ENCODE peak calls at places on chromosomes 12 and 14, in four cellular contexts. One of them, this sample, is unnamed.

GRCh38 chr14:23665302-23666016 is 29.3 kb downstream of the DHRS2 start:
- DNase-seq in NB4: no peak
- DNase-seq in CD8-positive, alpha-beta T cell: peak; percentile 13
- DNase-seq in lung: no peak
- DNase-seq in this sample: no peak

GRCh38 chr12:30152705-30153104 is 369.0 kb upstream of the TMTC1 start:
- DNase-seq in NB4: no peak
- DNase-seq in CD8-positive, alpha-beta T cell: no peak
- DNase-seq in lung: no peak
- DNase-seq in this sample: no peak

GRCh38 chr12:104863549-104863948 is 94.5 kb downstream of the SLC41A2 start:
- DNase-seq in NB4: no peak
- DNase-seq in CD8-positive, alpha-beta T cell: no peak
- DNase-seq in lung: no peak
- DNase-seq in this sample: no peak

GRCh38 chr12:107402041-107403022 is 283.3 kb upstream of the PWP1 start:
- DNase-seq in NB4: peak; percentile 71
- DNase-seq in CD8-positive, alpha-beta T cell: peak; percentile 70
- DNase-seq in lung: peak; percentile 30
- DNase-seq in this sample: peak; percentile 32

GRCh38 chr14:101843665-101844064 is 82.2 kb downstream of the PPP2R5C start:
- DNase-seq in NB4: peak; percentile 56
- DNase-seq in CD8-positive, alpha-beta T cell: peak; percentile 63
- DNase-seq in lung: no peak
- DNase-seq in this sample: peak; percentile 63

GRCh38 chr14:59484611-59485174 is 376 bp downstream of the JKAMP start:
- DNase-seq in NB4: no peak
- DNase-seq in CD8-positive, alpha-beta T cell: no peak
- DNase-seq in lung: no peak
- DNase-seq in this sample: no peak

GRCh38 chr14:95023115-95023514 is 134.2 kb downstream of the DICER1 start:
- DNase-seq in NB4: no peak
- DNase-seq in CD8-positive, alpha-beta T cell: no peak
- DNase-seq in lung: peak; percentile 6
- DNase-seq in this sample: no peak

GRCh38 chr12:49553512-49554088 is 14.3 kb downstream of the MCRS1 start:
- DNase-seq in NB4: peak; percentile 50
- DNase-seq in CD8-positive, alpha-beta T cell: no peak
- DNase-seq in lung: no peak
- DNase-seq in this sample: no peak

GRCh38 chr12:113676547-113676946 is 204.9 kb upstream of the LHX5 start:
- DNase-seq in NB4: no peak
- DNase-seq in CD8-positive, alpha-beta T cell: no peak
- DNase-seq in lung: no peak
- DNase-seq in this sample: no peak

GRCh38 chr14:29668201-29668600 is 259.4 kb downstream of the PRKD1 start:
- DNase-seq in NB4: no peak
- DNase-seq in CD8-positive, alpha-beta T cell: no peak
- DNase-seq in lung: no peak
- DNase-seq in this sample: no peak

GRCh38 chr14:29168149-29168548 is 401.6 kb downstream of the FOXG1 start:
- DNase-seq in NB4: no peak
- DNase-seq in CD8-positive, alpha-beta T cell: no peak
- DNase-seq in lung: no peak
- DNase-seq in this sample: no peak

GRCh38 chr12:41250748-41251147 is 62.6 kb downstream of the PDZRN4 start:
- DNase-seq in NB4: no peak
- DNase-seq in CD8-positive, alpha-beta T cell: no peak
- DNase-seq in lung: no peak
- DNase-seq in this sample: no peak

GRCh38 chr12:57518176-57518919 is 2.0 kb downstream of the DDIT3 start:
- DNase-seq in NB4: no peak
- DNase-seq in CD8-positive, alpha-beta T cell: no peak
- DNase-seq in lung: no peak
- DNase-seq in this sample: no peak

GRCh38 chr12:122981036-122981471 is 573 bp downstream of the ARL6IP4 start:
- DNase-seq in NB4: peak; percentile 65
- DNase-seq in CD8-positive, alpha-beta T cell: no peak
- DNase-seq in lung: no peak
- DNase-seq in this sample: peak; percentile 25

GRCh38 chr12:108759914-108760313 is 28.6 kb upstream of the CORO1C start:
- DNase-seq in NB4: no peak
- DNase-seq in CD8-positive, alpha-beta T cell: no peak
- DNase-seq in lung: no peak
- DNase-seq in this sample: no peak

GRCh38 chr12:28558232-28558631 is 368.0 kb downstream of the CCDC91 start:
- DNase-seq in NB4: no peak
- DNase-seq in CD8-positive, alpha-beta T cell: no peak
- DNase-seq in lung: no peak
- DNase-seq in this sample: no peak

GRCh38 chr12:114405449-114406271 is at the start of gene TBX5:
- DNase-seq in NB4: no peak
- DNase-seq in CD8-positive, alpha-beta T cell: no peak
- DNase-seq in lung: no peak
- DNase-seq in this sample: no peak

GRCh38 chr14:24095196-24096068 is 1.3 kb downstream of the PCK2 start:
- DNase-seq in NB4: peak; percentile 90
- DNase-seq in CD8-positive, alpha-beta T cell: no peak
- DNase-seq in lung: peak; percentile 65
- DNase-seq in this sample: peak; percentile 63

GRCh38 chr12:130646690-130647089 is 69.4 kb downstream of the RIMBP2 start:
- DNase-seq in NB4: no peak
- DNase-seq in CD8-positive, alpha-beta T cell: no peak
- DNase-seq in lung: no peak
- DNase-seq in this sample: no peak

GRCh38 chr14:53927171-53927570 is 29.5 kb downstream of the BMP4 start:
- DNase-seq in NB4: no peak
- DNase-seq in CD8-positive, alpha-beta T cell: no peak
- DNase-seq in lung: no peak
- DNase-seq in this sample: no peak

DNA sequence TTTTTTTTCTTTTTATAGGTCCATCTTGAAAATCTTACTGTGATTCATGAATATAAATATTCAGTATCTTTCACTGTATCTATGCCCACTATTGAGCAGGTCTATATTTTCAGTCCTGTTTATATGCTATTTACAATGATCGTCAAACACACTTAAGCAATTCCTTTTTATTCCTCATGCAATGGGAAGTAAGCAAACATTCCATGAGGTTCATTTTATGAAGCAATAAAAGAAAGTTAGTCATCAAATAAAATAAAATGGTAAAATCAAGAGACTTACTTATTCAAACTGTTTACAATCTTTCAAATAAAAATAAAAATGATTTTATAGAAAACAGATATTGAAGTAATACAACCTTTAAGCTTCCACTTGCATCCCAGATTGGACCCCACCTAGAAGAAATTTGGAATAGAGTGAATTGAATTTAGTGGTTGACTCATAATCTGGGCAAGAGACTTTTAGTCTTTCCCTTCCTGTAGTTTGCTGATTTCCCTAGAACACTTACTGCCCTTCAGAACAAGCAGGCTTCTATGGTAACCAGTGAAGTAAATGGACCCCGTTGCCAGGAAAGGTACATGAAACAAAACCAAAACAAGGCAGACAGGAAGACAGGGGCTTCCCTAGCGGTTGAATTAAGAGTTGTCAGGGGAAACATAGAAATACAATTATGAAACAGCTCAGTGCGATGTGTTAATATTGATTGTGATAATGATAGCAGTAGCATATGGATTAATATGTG is 241.0 kb upstream of the ATP2B1 start:
- DNase-seq in NB4: no peak
- DNase-seq in CD8-positive, alpha-beta T cell: peak; percentile 56
- DNase-seq in lung: no peak
- DNase-seq in this sample: peak; percentile 20
- H3K4me3 ChIP-seq in NB4: no peak overlapping the region
- H3K4me3 ChIP-seq in CD8-positive, alpha-beta T cell: no peak overlapping the region
- H3K4me3 ChIP-seq in lung: no peak overlapping the region
- H3K4me3 ChIP-seq in this sample: no peak overlapping the region

GRCh38 chr12:52191841-52192791 is at the start of gene KRT80:
- DNase-seq in NB4: peak; percentile 20
- DNase-seq in CD8-positive, alpha-beta T cell: no peak
- DNase-seq in lung: peak; percentile 88
- DNase-seq in this sample: no peak
- H3K4me3 ChIP-seq in NB4: no peak within 1 kb of the TSS
- H3K4me3 ChIP-seq in CD8-positive, alpha-beta T cell: no peak within 1 kb of the TSS
- H3K4me3 ChIP-seq in lung: no peak within 1 kb of the TSS
- H3K4me3 ChIP-seq in this sample: no peak within 1 kb of the TSS

GRCh38 chr14:64986578-64987571 is at the start of gene FNTB:
- DNase-seq in NB4: peak; percentile 97
- DNase-seq in CD8-positive, alpha-beta T cell: peak; percentile 93
- DNase-seq in lung: peak; percentile 96
- DNase-seq in this sample: peak; percentile 92

GRCh38 chr14:64992328-64992885 is 5.7 kb downstream of the FNTB start:
- DNase-seq in NB4: peak; percentile 68
- DNase-seq in CD8-positive, alpha-beta T cell: peak; percentile 11
- DNase-seq in lung: no peak
- DNase-seq in this sample: no peak

GRCh38 chr14:64990939-64991338 is 4.2 kb downstream of the FNTB start:
- DNase-seq in NB4: no peak
- DNase-seq in CD8-positive, alpha-beta T cell: no peak
- DNase-seq in lung: no peak
- DNase-seq in this sample: no peak

GRCh38 chr14:64993263-64993662 is 6.6 kb downstream of the FNTB start:
- DNase-seq in NB4: peak; percentile 75
- DNase-seq in CD8-positive, alpha-beta T cell: no peak
- DNase-seq in lung: no peak
- DNase-seq in this sample: no peak

DNA sequence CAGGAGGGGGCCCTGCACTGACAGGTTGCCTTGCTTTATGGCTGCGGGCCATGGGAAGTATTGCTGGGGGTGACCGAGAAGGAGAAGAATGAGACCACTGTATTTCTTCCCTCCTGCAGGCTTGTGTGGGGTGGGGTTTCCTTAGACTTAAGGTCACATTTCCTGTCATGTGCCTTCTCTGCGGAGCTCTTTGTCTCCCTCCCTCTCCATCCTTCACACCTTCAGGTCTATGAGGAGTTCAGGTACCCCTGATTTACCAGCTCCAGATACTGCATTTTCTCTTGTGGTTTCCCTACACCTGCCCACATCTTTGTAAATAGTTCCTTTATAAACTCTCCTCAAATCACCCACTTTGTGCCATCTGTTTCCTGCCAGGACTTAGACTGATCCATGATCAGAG is 3.6 kb downstream of the FNTB start:
- DNase-seq in NB4: peak; percentile 36
- DNase-seq in CD8-positive, alpha-beta T cell: peak; percentile 52
- DNase-seq in lung: no peak
- DNase-seq in this sample: no peak
- H3K4me3 ChIP-seq in NB4: peak overlapping the region; percentile 91
- H3K4me3 ChIP-seq in CD8-positive, alpha-beta T cell: peak overlapping the region; percentile 36
- H3K4me3 ChIP-seq in lung: no peak overlapping the region
- H3K4me3 ChIP-seq in this sample: no peak overlapping the region

GRCh38 chr14:55131782-55132181 is 2.7 kb downstream of the LGALS3 start:
- DNase-seq in NB4: peak; percentile 64
- DNase-seq in CD8-positive, alpha-beta T cell: no peak
- DNase-seq in lung: no peak
- DNase-seq in this sample: no peak
- H3K4me3 ChIP-seq in NB4: no peak overlapping the region
- H3K4me3 ChIP-seq in CD8-positive, alpha-beta T cell: no peak overlapping the region
- H3K4me3 ChIP-seq in lung: no peak overlapping the region
- H3K4me3 ChIP-seq in this sample: no peak overlapping the region

DNA sequence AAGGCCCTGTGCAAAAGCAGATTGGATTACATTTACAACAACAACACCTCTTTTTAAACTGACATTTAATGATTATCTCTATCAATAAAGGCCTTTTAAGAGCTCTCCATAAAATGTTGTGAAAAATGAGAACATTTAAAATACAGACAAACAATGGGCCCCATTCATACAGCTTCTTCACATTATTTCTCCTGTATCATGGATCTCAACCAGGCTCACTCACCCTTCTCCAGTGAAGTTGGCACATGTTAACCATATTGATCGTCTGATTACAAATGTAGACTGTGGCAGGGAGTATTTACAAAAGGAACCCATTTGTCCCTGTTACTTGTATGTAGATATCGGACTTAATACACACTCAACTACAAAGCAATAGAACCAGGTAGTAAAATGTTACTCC is 220.2 kb upstream of the BTG1 start:
- DNase-seq in NB4: no peak
- DNase-seq in CD8-positive, alpha-beta T cell: no peak
- DNase-seq in lung: no peak
- DNase-seq in this sample: no peak
- H3K4me3 ChIP-seq in NB4: no peak overlapping the region
- H3K4me3 ChIP-seq in CD8-positive, alpha-beta T cell: no peak overlapping the region
- H3K4me3 ChIP-seq in lung: no peak overlapping the region
- H3K4me3 ChIP-seq in this sample: no peak overlapping the region

GRCh38 chr12:21675641-21676040 is 18.0 kb upstream of the LDHB start:
- DNase-seq in NB4: no peak
- DNase-seq in CD8-positive, alpha-beta T cell: no peak
- DNase-seq in lung: no peak
- DNase-seq in this sample: no peak

GRCh38 chr12:21677622-21678277 is 20.1 kb upstream of the LDHB start:
- DNase-seq in NB4: no peak
- DNase-seq in CD8-positive, alpha-beta T cell: peak; percentile 65
- DNase-seq in lung: no peak
- DNase-seq in this sample: no peak

GRCh38 chr12:21675096-21675495 is 17.5 kb upstream of the LDHB start:
- DNase-seq in NB4: no peak
- DNase-seq in CD8-positive, alpha-beta T cell: no peak
- DNase-seq in lung: no peak
- DNase-seq in this sample: no peak

GRCh38 chr12:21677204-21677603 is 19.6 kb upstream of the LDHB start:
- DNase-seq in NB4: no peak
- DNase-seq in CD8-positive, alpha-beta T cell: no peak
- DNase-seq in lung: no peak
- DNase-seq in this sample: no peak

DNA sequence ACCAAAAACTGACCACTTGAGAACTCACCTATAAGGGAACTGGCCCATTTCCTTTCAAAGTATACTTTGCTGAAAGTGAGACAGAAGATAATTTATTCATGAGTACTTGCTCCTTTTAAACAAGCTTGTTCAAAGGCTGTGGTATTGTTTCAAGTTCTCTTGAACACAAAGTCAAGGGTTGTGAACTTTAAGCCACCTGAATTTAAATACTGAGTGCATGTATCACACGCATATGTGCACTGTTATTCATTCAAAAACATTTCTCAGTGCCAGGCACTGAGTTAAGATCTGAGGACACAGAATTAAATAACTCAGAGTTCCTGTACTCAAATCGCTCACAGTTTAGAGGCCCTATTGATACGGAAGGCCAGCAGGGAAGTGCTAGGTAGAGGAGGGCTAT is 19.1 kb upstream of the LDHB start:
- DNase-seq in NB4: no peak
- DNase-seq in CD8-positive, alpha-beta T cell: no peak
- DNase-seq in lung: no peak
- DNase-seq in this sample: no peak
- H3K4me3 ChIP-seq in NB4: no peak overlapping the region
- H3K4me3 ChIP-seq in CD8-positive, alpha-beta T cell: peak overlapping the region; percentile 47
- H3K4me3 ChIP-seq in lung: no peak overlapping the region
- H3K4me3 ChIP-seq in this sample: no peak overlapping the region

GRCh38 chr14:73235531-73236155 is 1.7 kb upstream of the PAPLN start:
- DNase-seq in NB4: no peak
- DNase-seq in CD8-positive, alpha-beta T cell: no peak
- DNase-seq in lung: no peak
- DNase-seq in this sample: no peak
- H3K4me3 ChIP-seq in NB4: no peak overlapping the region
- H3K4me3 ChIP-seq in CD8-positive, alpha-beta T cell: no peak overlapping the region
- H3K4me3 ChIP-seq in lung: no peak overlapping the region
- H3K4me3 ChIP-seq in this sample: no peak overlapping the region